ENCODE peak calls at places on chromosome 14, in four cellular contexts. K is ACHN, F is mesendoderm, W is C1 segment of cervical spinal cord. P is an unnamed sample.

GRCh38 chr14:73339846-73340565 is 102.7 kb downstream of the PAPLN start:
- DNase-seq in K (no peak), F (peak), W (no peak), P (no peak)

GRCh38 chr14:75247286-75247922 is 31.2 kb upstream of the FOS start:
- DNase-seq in K (no peak), F (no peak), W (no peak), P (no peak)

GRCh38 chr14:60777856-60778578 is 43.5 kb downstream of the MNAT1 start:
- DNase-seq in K (peak), F (no peak), W (no peak), P (peak)

GRCh38 chr14:82045339-82045738 is 511.7 kb upstream of the SEL1L start:
- DNase-seq in K (no peak), F (no peak), W (no peak), P (no peak)

GRCh38 chr14:73762375-73762822 is 48.2 kb upstream of the PNMA1 start:
- DNase-seq in K (peak), F (no peak), W (no peak), P (no peak)

GRCh38 chr14:69636051-69636639 is 24.7 kb downstream of the SUSD6 start:
- DNase-seq in K (no peak), F (no peak), W (no peak), P (no peak)

GRCh38 chr14:73246387-73247150 is 9.3 kb downstream of the PAPLN start:
- DNase-seq in K (no peak), F (no peak), W (no peak), P (no peak)

GRCh38 chr14:78798757-78799156 is 628.6 kb downstream of the NRXN3 start:
- DNase-seq in K (no peak), F (peak), W (no peak), P (no peak)

GRCh38 chr14:60514378-60515243 is 5.7 kb downstream of the SIX6 start:
- DNase-seq in K (peak), F (peak), W (no peak), P (no peak)

GRCh38 chr14:95953111-95953724 is 76.6 kb downstream of the TUNAR start:
- DNase-seq in K (peak), F (peak), W (no peak), P (peak)

GRCh38 chr14:52031781-52032180 is 37.1 kb downstream of the NID2 start:
- DNase-seq in K (no peak), F (no peak), W (no peak), P (no peak)

GRCh38 chr14:31466554-31466953 is 9.2 kb upstream of the DTD2 start:
- DNase-seq in K (no peak), F (no peak), W (no peak), P (no peak)

GRCh38 chr14:45298427-45299117 is 45.6 kb upstream of the MIS18BP1 start:
- DNase-seq in K (no peak), F (no peak), W (no peak), P (no peak)

GRCh38 chr14:99803106-99803437 is 9.9 kb downstream of the EML1 start:
- DNase-seq in K (no peak), F (no peak), W (no peak), P (no peak)

GRCh38 chr14:24130717-24131548 is 474 bp downstream of the FITM1 start:
- DNase-seq in K (no peak), F (no peak), W (no peak), P (no peak)

GRCh38 chr14:103232831-103233319 is 101.2 kb upstream of the EIF5 start:
- DNase-seq in K (no peak), F (no peak), W (no peak), P (no peak)

GRCh38 chr14:103855734-103856095 is 8.3 kb upstream of the PPP1R13B start:
- DNase-seq in K (no peak), F (no peak), W (no peak), P (no peak)

GRCh38 chr14:90780519-90780918 is 35.7 kb downstream of the TTC7B start:
- DNase-seq in K (no peak), F (no peak), W (no peak), P (no peak)

GRCh38 chr14:65170768-65171251 is 68.5 kb upstream of the MAX start:
- DNase-seq in K (peak), F (peak), W (no peak), P (peak)

GRCh38 chr14:22002860-22003284 is 329.3 kb upstream of the OR4E1 start:
- DNase-seq in K (peak), F (peak), W (no peak), P (no peak)

GRCh38 chr14:94961761-94962575 is 192.1 kb upstream of the GSC start:
- DNase-seq in K (no peak), F (peak), W (no peak), P (no peak)

GRCh38 chr14:37697489-37698121 is 102.2 kb downstream of the TTC6 start:
- DNase-seq in K (peak), F (no peak), W (no peak), P (peak)

GRCh38 chr14:48193893-48194292 is 518.5 kb upstream of the MDGA2 start:
- DNase-seq in K (no peak), F (no peak), W (no peak), P (no peak)

GRCh38 chr14:70118064-70118463 is 70.7 kb downstream of the SLC8A3 start:
- DNase-seq in K (no peak), F (no peak), W (no peak), P (no peak)

GRCh38 chr14:103393687-103394626 is 8.7 kb downstream of the MARK3 start:
- DNase-seq in K (peak), F (no peak), W (no peak), P (peak)

GRCh38 chr14:105888151-105888550 is 361.8 kb downstream of the TMEM121 start:
- DNase-seq in K (no peak), F (no peak), W (no peak), P (no peak)

GRCh38 chr14:49999216-49999761 is 106.4 kb downstream of the ARF6 start:
- DNase-seq in K (peak), F (peak), W (peak), P (peak)

GRCh38 chr14:34043627-34044372 is 92.9 kb upstream of the EGLN3 start:
- DNase-seq in K (no peak), F (peak), W (no peak), P (peak)

GRCh38 chr14:81427348-81428058 is 27.4 kb upstream of the STON2 start:
- DNase-seq in K (no peak), F (peak), W (no peak), P (no peak)

GRCh38 chr14:102279688-102280348 is 25.1 kb downstream of the MOK start:
- DNase-seq in K (peak), F (peak), W (no peak), P (peak)